ENCODE peak calls at places on chromosomes 1 and 21, in seven cellular contexts. One of them, this sample, is unnamed.

GRCh38 chr1:164337885-164338284 is 221.1 kb upstream of the PBX1 start:
- DNase-seq in NCI-H1092 treated with DMSO at 0.1 percent for 48 hours: no peak
- DNase-seq in posterior cingulate gyrus: no peak
- DNase-seq in SJSA1: no peak
- DNase-seq in ELR: no peak
- DNase-seq in T-helper 2 cell: no peak
- DNase-seq in NCI-H69: no peak
- DNase-seq in this sample: no peak

GRCh38 chr1:104987210-104987609 is 1237.5 kb downstream of the AMY1C start:
- DNase-seq in NCI-H1092 treated with DMSO at 0.1 percent for 48 hours: no peak
- DNase-seq in posterior cingulate gyrus: no peak
- DNase-seq in SJSA1: no peak
- DNase-seq in ELR: no peak
- DNase-seq in T-helper 2 cell: no peak
- DNase-seq in NCI-H69: peak
- DNase-seq in this sample: no peak

GRCh38 chr1:156658496-156658895 is 16.6 kb downstream of the BCAN start:
- DNase-seq in NCI-H1092 treated with DMSO at 0.1 percent for 48 hours: no peak
- DNase-seq in posterior cingulate gyrus: no peak
- DNase-seq in SJSA1: no peak
- DNase-seq in ELR: no peak
- DNase-seq in T-helper 2 cell: no peak
- DNase-seq in NCI-H69: no peak
- DNase-seq in this sample: no peak

GRCh38 chr1:218538341-218538740 is 193.2 kb downstream of the TGFB2 start:
- DNase-seq in NCI-H1092 treated with DMSO at 0.1 percent for 48 hours: no peak
- DNase-seq in posterior cingulate gyrus: no peak
- DNase-seq in SJSA1: no peak
- DNase-seq in ELR: no peak
- DNase-seq in T-helper 2 cell: no peak
- DNase-seq in NCI-H69: no peak
- DNase-seq in this sample: no peak

GRCh38 chr1:171655215-171656116 is 3.0 kb upstream of the MYOC start:
- DNase-seq in NCI-H1092 treated with DMSO at 0.1 percent for 48 hours: peak
- DNase-seq in posterior cingulate gyrus: no peak
- DNase-seq in SJSA1: no peak
- DNase-seq in ELR: peak
- DNase-seq in T-helper 2 cell: peak
- DNase-seq in NCI-H69: peak
- DNase-seq in this sample: peak

GRCh38 chr1:71448444-71448843 is 367.6 kb upstream of the ZRANB2 start:
- DNase-seq in NCI-H1092 treated with DMSO at 0.1 percent for 48 hours: no peak
- DNase-seq in posterior cingulate gyrus: no peak
- DNase-seq in SJSA1: no peak
- DNase-seq in ELR: no peak
- DNase-seq in T-helper 2 cell: no peak
- DNase-seq in NCI-H69: no peak
- DNase-seq in this sample: no peak

GRCh38 chr21:37207441-37208009 is 59.6 kb downstream of the VPS26C start:
- DNase-seq in NCI-H1092 treated with DMSO at 0.1 percent for 48 hours: no peak
- DNase-seq in posterior cingulate gyrus: no peak
- DNase-seq in SJSA1: peak
- DNase-seq in ELR: no peak
- DNase-seq in T-helper 2 cell: no peak
- DNase-seq in NCI-H69: no peak
- DNase-seq in this sample: peak

GRCh38 chr1:215970406-215970805 is 403.3 kb downstream of the KCTD3 start:
- DNase-seq in NCI-H1092 treated with DMSO at 0.1 percent for 48 hours: no peak
- DNase-seq in posterior cingulate gyrus: no peak
- DNase-seq in SJSA1: no peak
- DNase-seq in ELR: peak
- DNase-seq in T-helper 2 cell: no peak
- DNase-seq in NCI-H69: no peak
- DNase-seq in this sample: no peak

GRCh38 chr1:218705911-218706893 is 361.1 kb downstream of the TGFB2 start:
- DNase-seq in NCI-H1092 treated with DMSO at 0.1 percent for 48 hours: no peak
- DNase-seq in posterior cingulate gyrus: no peak
- DNase-seq in SJSA1: peak
- DNase-seq in ELR: peak
- DNase-seq in T-helper 2 cell: no peak
- DNase-seq in NCI-H69: no peak
- DNase-seq in this sample: no peak

GRCh38 chr1:119001181-119002018 is 13.3 kb upstream of the TBX15 start:
- DNase-seq in NCI-H1092 treated with DMSO at 0.1 percent for 48 hours: no peak
- DNase-seq in posterior cingulate gyrus: no peak
- DNase-seq in SJSA1: no peak
- DNase-seq in ELR: no peak
- DNase-seq in T-helper 2 cell: no peak
- DNase-seq in NCI-H69: no peak
- DNase-seq in this sample: no peak

GRCh38 chr21:32411366-32412161 is 942 bp upstream of the EVA1C start:
- DNase-seq in NCI-H1092 treated with DMSO at 0.1 percent for 48 hours: no peak
- DNase-seq in posterior cingulate gyrus: peak
- DNase-seq in SJSA1: peak
- DNase-seq in ELR: peak
- DNase-seq in T-helper 2 cell: peak
- DNase-seq in NCI-H69: peak
- DNase-seq in this sample: peak

GRCh38 chr1:56416385-56416972 is 162.9 kb downstream of the PLPP3 start:
- DNase-seq in NCI-H1092 treated with DMSO at 0.1 percent for 48 hours: no peak
- DNase-seq in posterior cingulate gyrus: no peak
- DNase-seq in SJSA1: no peak
- DNase-seq in ELR: peak
- DNase-seq in T-helper 2 cell: no peak
- DNase-seq in NCI-H69: no peak
- DNase-seq in this sample: no peak

GRCh38 chr1:41977329-41977728 is 58.6 kb upstream of the HIVEP3 start:
- DNase-seq in NCI-H1092 treated with DMSO at 0.1 percent for 48 hours: peak
- DNase-seq in posterior cingulate gyrus: no peak
- DNase-seq in SJSA1: no peak
- DNase-seq in ELR: no peak
- DNase-seq in T-helper 2 cell: no peak
- DNase-seq in NCI-H69: peak
- DNase-seq in this sample: no peak

This sample was measured in transverse colon.